ENCODE peak calls at places on chromosomes 16 and 17, in eight cellular contexts. One of them, this sample, is unnamed.

GRCh38 chr17:43579570-43580140 is 33.5 kb upstream of the ETV4 start:
- DNase-seq in fibroblast of the aortic adventitia: peak
- DNase-seq in cardiac muscle cell: no peak
- DNase-seq in SK-N-SH: no peak
- DNase-seq in dorsolateral prefrontal cortex: no peak
- DNase-seq in mucosa of descending colon: no peak
- DNase-seq in AG10803: peak
- DNase-seq in foreskin fibroblast: peak
- DNase-seq in this sample: peak

GRCh38 chr16:71288570-71288889 is 672 bp downstream of the CMTR2 start:
- DNase-seq in fibroblast of the aortic adventitia: no peak
- DNase-seq in cardiac muscle cell: peak
- DNase-seq in SK-N-SH: no peak
- DNase-seq in dorsolateral prefrontal cortex: no peak
- DNase-seq in mucosa of descending colon: no peak
- DNase-seq in AG10803: no peak
- DNase-seq in foreskin fibroblast: no peak
- DNase-seq in this sample: no peak

GRCh38 chr16:69243479-69243878 is 56.5 kb downstream of the SNTB2 start:
- DNase-seq in fibroblast of the aortic adventitia: peak
- DNase-seq in cardiac muscle cell: no peak
- DNase-seq in SK-N-SH: no peak
- DNase-seq in dorsolateral prefrontal cortex: no peak
- DNase-seq in mucosa of descending colon: no peak
- DNase-seq in AG10803: peak
- DNase-seq in foreskin fibroblast: peak
- DNase-seq in this sample: peak

GRCh38 chr16:54203384-54203783 is 83.2 kb downstream of the IRX3 start:
- DNase-seq in fibroblast of the aortic adventitia: no peak
- DNase-seq in cardiac muscle cell: no peak
- DNase-seq in SK-N-SH: no peak
- DNase-seq in dorsolateral prefrontal cortex: no peak
- DNase-seq in mucosa of descending colon: no peak
- DNase-seq in AG10803: no peak
- DNase-seq in foreskin fibroblast: no peak
- DNase-seq in this sample: no peak

GRCh38 chr17:8740486-8740885 is 4.2 kb downstream of the CCDC42 start:
- DNase-seq in fibroblast of the aortic adventitia: no peak
- DNase-seq in cardiac muscle cell: peak
- DNase-seq in SK-N-SH: no peak
- DNase-seq in dorsolateral prefrontal cortex: no peak
- DNase-seq in mucosa of descending colon: no peak
- DNase-seq in AG10803: no peak
- DNase-seq in foreskin fibroblast: no peak
- DNase-seq in this sample: no peak

GRCh38 chr16:86536621-86537020 is 18.4 kb downstream of the MTHFSD start:
- DNase-seq in fibroblast of the aortic adventitia: no peak
- DNase-seq in cardiac muscle cell: no peak
- DNase-seq in SK-N-SH: no peak
- DNase-seq in dorsolateral prefrontal cortex: no peak
- DNase-seq in mucosa of descending colon: no peak
- DNase-seq in AG10803: no peak
- DNase-seq in foreskin fibroblast: no peak
- DNase-seq in this sample: no peak

GRCh38 chr16:88300463-88300835 is 82.3 kb upstream of the ZNF469 start:
- DNase-seq in fibroblast of the aortic adventitia: no peak
- DNase-seq in cardiac muscle cell: no peak
- DNase-seq in SK-N-SH: no peak
- DNase-seq in dorsolateral prefrontal cortex: no peak
- DNase-seq in mucosa of descending colon: peak
- DNase-seq in AG10803: no peak
- DNase-seq in foreskin fibroblast: no peak
- DNase-seq in this sample: no peak

GRCh38 chr17:82065638-82066303 is at the start of gene DUS1L:
- DNase-seq in fibroblast of the aortic adventitia: peak
- DNase-seq in cardiac muscle cell: peak
- DNase-seq in SK-N-SH: peak
- DNase-seq in dorsolateral prefrontal cortex: no peak
- DNase-seq in mucosa of descending colon: peak
- DNase-seq in AG10803: peak
- DNase-seq in foreskin fibroblast: peak
- DNase-seq in this sample: peak

GRCh38 chr16:65745-66144 is 6.7 kb downstream of the RHBDF1 start:
- DNase-seq in fibroblast of the aortic adventitia: peak
- DNase-seq in cardiac muscle cell: peak
- DNase-seq in SK-N-SH: peak
- DNase-seq in dorsolateral prefrontal cortex: peak
- DNase-seq in mucosa of descending colon: peak
- DNase-seq in AG10803: peak
- DNase-seq in foreskin fibroblast: peak
- DNase-seq in this sample: peak

GRCh38 chr17:58060596-58061191 is 22.5 kb upstream of the DYNLL2 start:
- DNase-seq in fibroblast of the aortic adventitia: peak
- DNase-seq in cardiac muscle cell: no peak
- DNase-seq in SK-N-SH: no peak
- DNase-seq in dorsolateral prefrontal cortex: peak
- DNase-seq in mucosa of descending colon: no peak
- DNase-seq in AG10803: peak
- DNase-seq in foreskin fibroblast: peak
- DNase-seq in this sample: no peak

GRCh38 chr17:35387496-35387895 is 14.1 kb upstream of the SLFN11 start:
- DNase-seq in fibroblast of the aortic adventitia: no peak
- DNase-seq in cardiac muscle cell: no peak
- DNase-seq in SK-N-SH: no peak
- DNase-seq in dorsolateral prefrontal cortex: no peak
- DNase-seq in mucosa of descending colon: no peak
- DNase-seq in AG10803: no peak
- DNase-seq in foreskin fibroblast: no peak
- DNase-seq in this sample: no peak

GRCh38 chr17:20242271-20242670 is 225.1 kb downstream of the LGALS9B start:
- DNase-seq in fibroblast of the aortic adventitia: no peak
- DNase-seq in cardiac muscle cell: no peak
- DNase-seq in SK-N-SH: no peak
- DNase-seq in dorsolateral prefrontal cortex: no peak
- DNase-seq in mucosa of descending colon: no peak
- DNase-seq in AG10803: no peak
- DNase-seq in foreskin fibroblast: no peak
- DNase-seq in this sample: no peak

GRCh38 chr17:9239260-9239820 is 218.0 kb downstream of the NTN1 start:
- DNase-seq in fibroblast of the aortic adventitia: no peak
- DNase-seq in cardiac muscle cell: no peak
- DNase-seq in SK-N-SH: no peak
- DNase-seq in dorsolateral prefrontal cortex: no peak
- DNase-seq in mucosa of descending colon: peak
- DNase-seq in AG10803: no peak
- DNase-seq in foreskin fibroblast: no peak
- DNase-seq in this sample: no peak

GRCh38 chr17:13874134-13874533 is 195.2 kb upstream of the COX10 start:
- DNase-seq in fibroblast of the aortic adventitia: no peak
- DNase-seq in cardiac muscle cell: no peak
- DNase-seq in SK-N-SH: no peak
- DNase-seq in dorsolateral prefrontal cortex: no peak
- DNase-seq in mucosa of descending colon: no peak
- DNase-seq in AG10803: no peak
- DNase-seq in foreskin fibroblast: no peak
- DNase-seq in this sample: no peak

GRCh38 chr16:51393381-51394005 is 242.4 kb upstream of the SALL1 start:
- DNase-seq in fibroblast of the aortic adventitia: peak
- DNase-seq in cardiac muscle cell: no peak
- DNase-seq in SK-N-SH: no peak
- DNase-seq in dorsolateral prefrontal cortex: no peak
- DNase-seq in mucosa of descending colon: no peak
- DNase-seq in AG10803: no peak
- DNase-seq in foreskin fibroblast: peak
- DNase-seq in this sample: peak

GRCh38 chr17:1890758-1891450 is 61.1 kb downstream of the RPA1 start:
- DNase-seq in fibroblast of the aortic adventitia: no peak
- DNase-seq in cardiac muscle cell: no peak
- DNase-seq in SK-N-SH: no peak
- DNase-seq in dorsolateral prefrontal cortex: no peak
- DNase-seq in mucosa of descending colon: no peak
- DNase-seq in AG10803: no peak
- DNase-seq in foreskin fibroblast: no peak
- DNase-seq in this sample: no peak

GRCh38 chr16:85653226-85653917 is 35.4 kb downstream of the GINS2 start:
- DNase-seq in fibroblast of the aortic adventitia: no peak
- DNase-seq in cardiac muscle cell: no peak
- DNase-seq in SK-N-SH: no peak
- DNase-seq in dorsolateral prefrontal cortex: no peak
- DNase-seq in mucosa of descending colon: peak
- DNase-seq in AG10803: no peak
- DNase-seq in foreskin fibroblast: no peak
- DNase-seq in this sample: no peak

GRCh38 chr17:77352996-77353395 is 212.2 kb downstream of the SEC14L1 start:
- DNase-seq in fibroblast of the aortic adventitia: no peak
- DNase-seq in cardiac muscle cell: no peak
- DNase-seq in SK-N-SH: no peak
- DNase-seq in dorsolateral prefrontal cortex: no peak
- DNase-seq in mucosa of descending colon: no peak
- DNase-seq in AG10803: no peak
- DNase-seq in foreskin fibroblast: no peak
- DNase-seq in this sample: no peak

GRCh38 chr16:47236716-47237115 is 93.0 kb upstream of the NETO2 start:
- DNase-seq in fibroblast of the aortic adventitia: no peak
- DNase-seq in cardiac muscle cell: no peak
- DNase-seq in SK-N-SH: no peak
- DNase-seq in dorsolateral prefrontal cortex: no peak
- DNase-seq in mucosa of descending colon: no peak
- DNase-seq in AG10803: no peak
- DNase-seq in foreskin fibroblast: no peak
- DNase-seq in this sample: no peak

GRCh38 chr16:12801511-12802042 is 2.1 kb downstream of the CPPED1 start:
- DNase-seq in fibroblast of the aortic adventitia: peak
- DNase-seq in cardiac muscle cell: no peak
- DNase-seq in SK-N-SH: no peak
- DNase-seq in dorsolateral prefrontal cortex: no peak
- DNase-seq in mucosa of descending colon: no peak
- DNase-seq in AG10803: peak
- DNase-seq in foreskin fibroblast: peak
- DNase-seq in this sample: peak

GRCh38 chr16:24967074-24967473 is 48.1 kb downstream of the ARHGAP17 start:
- DNase-seq in fibroblast of the aortic adventitia: no peak
- DNase-seq in cardiac muscle cell: no peak
- DNase-seq in SK-N-SH: no peak
- DNase-seq in dorsolateral prefrontal cortex: no peak
- DNase-seq in mucosa of descending colon: no peak
- DNase-seq in AG10803: no peak
- DNase-seq in foreskin fibroblast: no peak
- DNase-seq in this sample: no peak

GRCh38 chr17:7015587-7016020 is 3.2 kb downstream of the RNASEK start:
- DNase-seq in fibroblast of the aortic adventitia: no peak
- DNase-seq in cardiac muscle cell: no peak
- DNase-seq in SK-N-SH: no peak
- DNase-seq in dorsolateral prefrontal cortex: no peak
- DNase-seq in mucosa of descending colon: no peak
- DNase-seq in AG10803: no peak
- DNase-seq in foreskin fibroblast: peak
- DNase-seq in this sample: no peak

GRCh38 chr16:11571549-11571948 is 15.2 kb downstream of the LITAF start:
- DNase-seq in fibroblast of the aortic adventitia: no peak
- DNase-seq in cardiac muscle cell: no peak
- DNase-seq in SK-N-SH: no peak
- DNase-seq in dorsolateral prefrontal cortex: no peak
- DNase-seq in mucosa of descending colon: no peak
- DNase-seq in AG10803: no peak
- DNase-seq in foreskin fibroblast: no peak
- DNase-seq in this sample: no peak

GRCh38 chr17:71022758-71023157 is 853.4 kb downstream of the KCNJ2 start:
- DNase-seq in fibroblast of the aortic adventitia: no peak
- DNase-seq in cardiac muscle cell: no peak
- DNase-seq in SK-N-SH: peak
- DNase-seq in dorsolateral prefrontal cortex: no peak
- DNase-seq in mucosa of descending colon: no peak
- DNase-seq in AG10803: no peak
- DNase-seq in foreskin fibroblast: no peak
- DNase-seq in this sample: no peak
- H3K4me3 ChIP-seq in fibroblast of the aortic adventitia: no peak
- H3K4me3 ChIP-seq in cardiac muscle cell: no peak
- H3K4me3 ChIP-seq in SK-N-SH: no peak
- H3K4me3 ChIP-seq in dorsolateral prefrontal cortex: no peak
- H3K4me3 ChIP-seq in mucosa of descending colon: no peak
- H3K4me3 ChIP-seq in AG10803: no peak
- H3K4me3 ChIP-seq in foreskin fibroblast: no peak
- H3K4me3 ChIP-seq in this sample: no peak

GRCh38 chr17:45782889-45783592 is 1.1 kb upstream of the CRHR1 start:
- DNase-seq in fibroblast of the aortic adventitia: no peak
- DNase-seq in cardiac muscle cell: peak
- DNase-seq in SK-N-SH: peak
- DNase-seq in dorsolateral prefrontal cortex: no peak
- DNase-seq in mucosa of descending colon: no peak
- DNase-seq in AG10803: no peak
- DNase-seq in foreskin fibroblast: peak
- DNase-seq in this sample: no peak
- TF ChIP-seq CTCF in fibroblast of the aortic adventitia: peak
- TF ChIP-seq CTCF in cardiac muscle cell: peak
- TF ChIP-seq CTCF in SK-N-SH: peak
- TF ChIP-seq CTCF in dorsolateral prefrontal cortex: peak
- TF ChIP-seq CTCF in mucosa of descending colon: no peak
- TF ChIP-seq CTCF in AG10803: no peak
- TF ChIP-seq CTCF in foreskin fibroblast: no peak
- TF ChIP-seq CTCF in this sample: peak

GRCh38 chr16:27273330-27273669 is 4.7 kb upstream of the NSMCE1 start:
- DNase-seq in fibroblast of the aortic adventitia: no peak
- DNase-seq in cardiac muscle cell: no peak
- DNase-seq in SK-N-SH: no peak
- DNase-seq in dorsolateral prefrontal cortex: no peak
- DNase-seq in mucosa of descending colon: no peak
- DNase-seq in AG10803: no peak
- DNase-seq in foreskin fibroblast: no peak
- DNase-seq in this sample: no peak
- H3K4me3 ChIP-seq in fibroblast of the aortic adventitia: no peak
- H3K4me3 ChIP-seq in cardiac muscle cell: no peak
- H3K4me3 ChIP-seq in SK-N-SH: no peak
- H3K4me3 ChIP-seq in dorsolateral prefrontal cortex: no peak
- H3K4me3 ChIP-seq in mucosa of descending colon: no peak
- H3K4me3 ChIP-seq in AG10803: no peak
- H3K4me3 ChIP-seq in foreskin fibroblast: no peak
- H3K4me3 ChIP-seq in this sample: no peak

GRCh38 chr16:30956601-30957455 is 726 bp upstream of the SETD1A start:
- DNase-seq in fibroblast of the aortic adventitia: peak
- DNase-seq in cardiac muscle cell: peak
- DNase-seq in SK-N-SH: peak
- DNase-seq in dorsolateral prefrontal cortex: peak
- DNase-seq in mucosa of descending colon: peak
- DNase-seq in AG10803: peak
- DNase-seq in foreskin fibroblast: peak
- DNase-seq in this sample: peak

GRCh38 chr16:30958164-30959083 is 870 bp downstream of the SETD1A start:
- DNase-seq in fibroblast of the aortic adventitia: peak
- DNase-seq in cardiac muscle cell: peak
- DNase-seq in SK-N-SH: peak
- DNase-seq in dorsolateral prefrontal cortex: no peak
- DNase-seq in mucosa of descending colon: peak
- DNase-seq in AG10803: peak
- DNase-seq in foreskin fibroblast: peak
- DNase-seq in this sample: peak

GRCh38 chr16:30961384-30961783 is 3.8 kb downstream of the SETD1A start:
- DNase-seq in fibroblast of the aortic adventitia: no peak
- DNase-seq in cardiac muscle cell: no peak
- DNase-seq in SK-N-SH: no peak
- DNase-seq in dorsolateral prefrontal cortex: no peak
- DNase-seq in mucosa of descending colon: no peak
- DNase-seq in AG10803: no peak
- DNase-seq in foreskin fibroblast: no peak
- DNase-seq in this sample: no peak

GRCh38 chr16:30954993-30955392 is 2.6 kb upstream of the SETD1A start:
- DNase-seq in fibroblast of the aortic adventitia: no peak
- DNase-seq in cardiac muscle cell: no peak
- DNase-seq in SK-N-SH: no peak
- DNase-seq in dorsolateral prefrontal cortex: no peak
- DNase-seq in mucosa of descending colon: no peak
- DNase-seq in AG10803: no peak
- DNase-seq in foreskin fibroblast: no peak
- DNase-seq in this sample: no peak

GRCh38 chr16:30957456-30958163 is at the start of gene SETD1A:
- DNase-seq in fibroblast of the aortic adventitia: peak
- DNase-seq in cardiac muscle cell: peak
- DNase-seq in SK-N-SH: peak
- DNase-seq in dorsolateral prefrontal cortex: peak
- DNase-seq in mucosa of descending colon: peak
- DNase-seq in AG10803: peak
- DNase-seq in foreskin fibroblast: peak
- DNase-seq in this sample: peak
- TF ChIP-seq CTCF in fibroblast of the aortic adventitia: no peak
- TF ChIP-seq CTCF in cardiac muscle cell: no peak
- TF ChIP-seq CTCF in SK-N-SH: no peak
- TF ChIP-seq CTCF in dorsolateral prefrontal cortex: no peak
- TF ChIP-seq CTCF in mucosa of descending colon: no peak
- TF ChIP-seq CTCF in AG10803: no peak
- TF ChIP-seq CTCF in foreskin fibroblast: no peak
- TF ChIP-seq CTCF in this sample: no peak

This sample was measured in fibroblast of villous mesenchyme.